ENCODE peak calls at places on chromosomes 5 and 9, in four cellular contexts. One of them, this sample, is unnamed. For H3K9me2, the result is how much of the 10 kb centered on the place peaks cover.

GRCh38 chr5:15525679-15526275 is 25.8 kb downstream of the FBXL7 start:
- DNase-seq in HCT116: no peak
- DNase-seq in GM23248: peak
- DNase-seq in OCI-LY7: no peak
- DNase-seq in this sample: no peak

GRCh38 chr5:60092671-60093422 is 199.3 kb upstream of the PDE4D start:
- DNase-seq in HCT116: no peak
- DNase-seq in GM23248: peak
- DNase-seq in OCI-LY7: no peak
- DNase-seq in this sample: peak

GRCh38 chr5:6279607-6280006 is 98.7 kb downstream of the MED10 start:
- DNase-seq in HCT116: no peak
- DNase-seq in GM23248: no peak
- DNase-seq in OCI-LY7: no peak
- DNase-seq in this sample: no peak

GRCh38 chr9:107484117-107484723 is 5.3 kb downstream of the KLF4 start:
- DNase-seq in HCT116: peak
- DNase-seq in GM23248: peak
- DNase-seq in OCI-LY7: peak
- DNase-seq in this sample: peak

GRCh38 chr9:124062172-124062571 is 50.6 kb downstream of the LHX2 start:
- DNase-seq in HCT116: no peak
- DNase-seq in GM23248: no peak
- DNase-seq in OCI-LY7: peak
- DNase-seq in this sample: no peak

GRCh38 chr5:179793470-179794139 is at the start of gene LTC4S:
- DNase-seq in HCT116: no peak
- DNase-seq in GM23248: peak
- DNase-seq in OCI-LY7: peak
- DNase-seq in this sample: no peak

GRCh38 chr5:67677422-67677970 is 480.9 kb upstream of the CD180 start:
- DNase-seq in HCT116: no peak
- DNase-seq in GM23248: no peak
- DNase-seq in OCI-LY7: no peak
- DNase-seq in this sample: no peak

GRCh38 chr9:130885422-130886375 is 10.9 kb downstream of the QRFP start:
- DNase-seq in HCT116: no peak
- DNase-seq in GM23248: no peak
- DNase-seq in OCI-LY7: no peak
- DNase-seq in this sample: no peak

GRCh38 chr5:90590-91547 is 1.1 kb upstream of the PLEKHG4B start:
- DNase-seq in HCT116: no peak
- DNase-seq in GM23248: peak
- DNase-seq in OCI-LY7: no peak
- DNase-seq in this sample: no peak

GRCh38 chr9:33189331-33189731 is 22.2 kb upstream of the B4GALT1 start:
- DNase-seq in HCT116: no peak
- DNase-seq in GM23248: peak
- DNase-seq in OCI-LY7: no peak
- DNase-seq in this sample: no peak

GRCh38 chr9:136947955-136948510 is 3.0 kb downstream of the C8G start:
- DNase-seq in HCT116: peak
- DNase-seq in GM23248: peak
- DNase-seq in OCI-LY7: peak
- DNase-seq in this sample: peak

GRCh38 chr9:131116281-131117101 is 8.9 kb upstream of the NUP214 start:
- DNase-seq in HCT116: no peak
- DNase-seq in GM23248: no peak
- DNase-seq in OCI-LY7: no peak
- DNase-seq in this sample: no peak

GRCh38 chr5:54868511-54869483 is 116.6 kb downstream of the ESM1 start:
- DNase-seq in HCT116: no peak
- DNase-seq in GM23248: no peak
- DNase-seq in OCI-LY7: no peak
- DNase-seq in this sample: no peak

GRCh38 chr5:104513194-104513602 is 950.6 kb upstream of the NUDT12 start:
- DNase-seq in HCT116: peak
- DNase-seq in GM23248: peak
- DNase-seq in OCI-LY7: no peak
- DNase-seq in this sample: peak

GRCh38 chr5:38616061-38616460 is 59.6 kb upstream of the LIFR start:
- DNase-seq in HCT116: no peak
- DNase-seq in GM23248: peak
- DNase-seq in OCI-LY7: no peak
- DNase-seq in this sample: no peak

GRCh38 chr9:108606408-108606807 is 249.4 kb downstream of the ACTL7B start:
- DNase-seq in HCT116: no peak
- DNase-seq in GM23248: peak
- DNase-seq in OCI-LY7: no peak
- DNase-seq in this sample: no peak

GRCh38 chr5:151155149-151155776 is 2.3 kb downstream of the ANXA6 start:
- DNase-seq in HCT116: no peak
- DNase-seq in GM23248: peak
- DNase-seq in OCI-LY7: peak
- DNase-seq in this sample: no peak

GRCh38 chr9:127981559-127982121 is 851 bp upstream of the EEIG1 start:
- DNase-seq in HCT116: no peak
- DNase-seq in GM23248: no peak
- DNase-seq in OCI-LY7: peak
- DNase-seq in this sample: no peak

GRCh38 chr9:69671904-69672827 is at the start of gene APBA1:
- DNase-seq in HCT116: no peak
- DNase-seq in GM23248: peak
- DNase-seq in OCI-LY7: no peak
- DNase-seq in this sample: no peak

GRCh38 chr5:153490124-153491085 is at the start of gene GRIA1:
- DNase-seq in HCT116: no peak
- DNase-seq in GM23248: peak
- DNase-seq in OCI-LY7: no peak
- DNase-seq in this sample: no peak

GRCh38 chr9:111287127-111287526 is 42.9 kb downstream of the OR2K2 start:
- DNase-seq in HCT116: peak
- DNase-seq in GM23248: peak
- DNase-seq in OCI-LY7: no peak
- DNase-seq in this sample: peak

GRCh38 chr5:132074772-132075718 is 1.5 kb downstream of the CSF2 start:
- DNase-seq in HCT116: peak
- DNase-seq in GM23248: no peak
- DNase-seq in OCI-LY7: no peak
- DNase-seq in this sample: no peak

GRCh38 chr9:120711841-120712538 is 2.3 kb downstream of the MEGF9 start:
- DNase-seq in HCT116: no peak
- DNase-seq in GM23248: no peak
- DNase-seq in OCI-LY7: no peak
- DNase-seq in this sample: peak

GRCh38 chr9:136693490-136694162 is 6.4 kb upstream of the AGPAT2 start:
- DNase-seq in HCT116: peak
- DNase-seq in GM23248: peak
- DNase-seq in OCI-LY7: no peak
- DNase-seq in this sample: peak

GRCh38 chr9:133568186-133568585 is 33.7 kb downstream of the ADAMTSL2 start:
- DNase-seq in HCT116: no peak
- DNase-seq in GM23248: no peak
- DNase-seq in OCI-LY7: no peak
- DNase-seq in this sample: no peak

GRCh38 chr9:137787786-137788505 is 89.6 kb upstream of the CACNA1B start:
- DNase-seq in HCT116: no peak
- DNase-seq in GM23248: no peak
- DNase-seq in OCI-LY7: no peak
- DNase-seq in this sample: no peak

GRCh38 chr9:131853434-131853833 is 113.6 kb upstream of the RAPGEF1 start:
- DNase-seq in HCT116: no peak
- DNase-seq in GM23248: no peak
- DNase-seq in OCI-LY7: no peak
- DNase-seq in this sample: no peak

GRCh38 chr5:58543723-58544122 is 39.2 kb upstream of the RAB3C start:
- DNase-seq in HCT116: no peak
- DNase-seq in GM23248: no peak
- DNase-seq in OCI-LY7: no peak
- DNase-seq in this sample: no peak

GRCh38 chr9:4955836-4956235 is 29.2 kb upstream of the JAK2 start:
- DNase-seq in HCT116: no peak
- DNase-seq in GM23248: peak
- DNase-seq in OCI-LY7: no peak
- DNase-seq in this sample: peak

GRCh38 chr9:82894961-82895902 is 167.7 kb downstream of the RASEF start:
- DNase-seq in HCT116: no peak
- DNase-seq in GM23248: no peak
- DNase-seq in OCI-LY7: no peak
- DNase-seq in this sample: no peak
- H3K9me2 ChIP-seq in HCT116: under half
- H3K9me2 ChIP-seq in GM23248: under half
- H3K9me2 ChIP-seq in OCI-LY7: under half
- H3K9me2 ChIP-seq in this sample: under half

DNA sequence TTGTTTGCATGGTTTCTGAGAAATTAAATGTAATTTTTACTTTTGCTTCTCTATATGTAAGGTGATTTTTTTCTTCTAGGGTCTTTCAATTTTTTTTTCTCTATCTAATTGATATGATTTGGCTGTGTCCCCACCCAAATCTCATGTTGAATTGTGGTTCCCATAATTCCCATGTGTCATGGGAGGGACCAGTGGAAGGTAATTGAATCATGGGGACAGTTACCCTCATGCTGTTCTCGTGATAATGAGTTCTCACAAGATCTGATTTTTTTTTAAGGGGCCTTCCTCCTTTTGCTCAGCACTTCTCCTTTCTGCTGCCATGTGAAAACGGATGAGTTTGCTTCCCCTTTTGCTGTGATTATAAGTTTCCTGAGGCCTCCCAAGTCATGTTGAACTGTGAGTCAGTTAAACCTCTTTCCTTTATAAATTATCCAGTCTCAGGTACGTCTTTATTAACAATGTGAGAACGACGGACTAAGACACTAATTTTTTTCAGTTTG is 150.8 kb downstream of the MTRR start:
- DNase-seq in HCT116: no peak
- DNase-seq in GM23248: no peak
- DNase-seq in OCI-LY7: peak
- DNase-seq in this sample: no peak
- H3K9me2 ChIP-seq in HCT116: under half
- H3K9me2 ChIP-seq in GM23248: under half
- H3K9me2 ChIP-seq in OCI-LY7: under half
- H3K9me2 ChIP-seq in this sample: under half

GRCh38 chr9:82890401-82890800 is 172.5 kb downstream of the RASEF start:
- DNase-seq in HCT116: no peak
- DNase-seq in GM23248: no peak
- DNase-seq in OCI-LY7: no peak
- DNase-seq in this sample: no peak

GRCh38 chr9:82891321-82891720 is 171.6 kb downstream of the RASEF start:
- DNase-seq in HCT116: no peak
- DNase-seq in GM23248: no peak
- DNase-seq in OCI-LY7: no peak
- DNase-seq in this sample: no peak

GRCh38 chr9:82890865-82891264 is 172.1 kb downstream of the RASEF start:
- DNase-seq in HCT116: no peak
- DNase-seq in GM23248: no peak
- DNase-seq in OCI-LY7: no peak
- DNase-seq in this sample: no peak

DNA sequence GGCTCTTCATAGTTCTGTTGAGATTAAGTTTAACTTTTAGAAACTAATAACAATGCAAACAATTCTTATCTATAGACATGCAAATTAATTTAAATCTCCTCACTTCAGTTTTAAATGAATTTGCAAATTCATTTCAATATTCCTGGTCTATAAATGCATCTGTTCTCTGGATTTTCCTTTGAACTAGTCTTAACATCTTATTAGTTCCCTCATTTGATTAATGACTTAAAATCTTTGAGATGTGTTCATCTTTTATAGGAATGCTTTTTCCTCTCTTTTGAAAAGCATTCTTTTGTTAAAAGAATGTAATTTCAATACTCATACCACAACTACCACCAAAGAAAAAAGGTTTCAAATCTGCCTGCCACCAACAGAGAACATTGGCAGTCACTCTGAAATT is 169.4 kb downstream of the RASEF start:
- DNase-seq in HCT116: no peak
- DNase-seq in GM23248: no peak
- DNase-seq in OCI-LY7: no peak
- DNase-seq in this sample: no peak
- H3K9me2 ChIP-seq in HCT116: under half
- H3K9me2 ChIP-seq in GM23248: under half
- H3K9me2 ChIP-seq in OCI-LY7: under half
- H3K9me2 ChIP-seq in this sample: under half

DNA sequence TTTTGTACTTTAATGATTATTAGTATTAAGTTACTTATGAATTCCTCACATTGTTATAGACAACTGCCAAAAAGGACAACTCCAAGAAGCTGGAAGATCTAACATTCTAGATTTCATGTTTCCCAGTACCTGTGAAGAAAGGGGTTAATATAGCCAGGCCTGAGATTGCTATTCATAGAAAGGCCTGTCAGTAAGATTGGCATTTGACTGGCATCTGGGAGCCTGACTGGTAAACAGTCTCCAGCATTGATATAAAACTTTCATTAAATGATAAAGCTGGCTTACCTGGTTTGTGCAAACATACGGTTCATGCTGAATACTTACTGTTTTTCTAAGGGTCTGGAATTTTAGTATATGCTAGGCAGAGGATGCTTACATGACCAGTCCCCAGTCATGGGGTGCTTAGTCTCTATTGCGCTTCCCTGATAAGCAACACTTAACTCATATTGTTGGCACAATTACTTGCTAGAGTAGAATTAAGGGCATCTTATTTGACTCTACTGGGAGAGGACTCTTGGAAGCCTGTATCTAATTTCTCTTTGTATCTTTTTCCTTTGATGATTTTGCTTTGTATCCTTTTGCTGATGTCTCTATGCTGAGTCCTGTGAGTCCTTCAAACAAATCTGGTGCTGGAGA is 340.4 kb upstream of the SEMA6A start:
- DNase-seq in HCT116: no peak
- DNase-seq in GM23248: no peak
- DNase-seq in OCI-LY7: no peak
- DNase-seq in this sample: no peak
- H3K9me2 ChIP-seq in HCT116: under half
- H3K9me2 ChIP-seq in GM23248: under half
- H3K9me2 ChIP-seq in OCI-LY7: under half
- H3K9me2 ChIP-seq in this sample: under half

GRCh38 chr5:76799588-76799987 is 19.2 kb upstream of the F2RL1 start:
- DNase-seq in HCT116: no peak
- DNase-seq in GM23248: no peak
- DNase-seq in OCI-LY7: no peak
- DNase-seq in this sample: no peak
- H3K9me2 ChIP-seq in HCT116: under half
- H3K9me2 ChIP-seq in GM23248: under half
- H3K9me2 ChIP-seq in OCI-LY7: under half
- H3K9me2 ChIP-seq in this sample: under half

This sample was measured in PC-3.